ENCODE peak calls at places on chromosomes 7 and 10, in six cellular contexts. L, Y, R, H, F and U are unnamed samples.

GRCh38 chr7:66326501-66327180 is 121.5 kb downstream of the TPST1 start:
- DNase-seq in F (peak), Y (peak), R (no peak), H (peak), L (no peak), U (peak)

GRCh38 chr7:128920913-128921582 is 10.5 kb upstream of the KCP start:
- DNase-seq in L (no peak), R (peak), H (no peak), F (no peak), Y (no peak), U (no peak)

GRCh38 chr10:5737352-5737751 is 52.7 kb downstream of the TASOR2 start:
- DNase-seq in Y (no peak), R (peak), F (no peak), L (no peak), H (no peak), U (no peak)

GRCh38 chr10:93495654-93496321 is 624 bp upstream of the CEP55 start:
- DNase-seq in H (peak), Y (no peak), L (no peak), R (peak), F (no peak), U (peak)

GRCh38 chr10:32957341-32958084 is 517 bp downstream of the ITGB1 start:
- DNase-seq in R (peak), L (peak), H (peak), Y (no peak), F (no peak), U (peak)

GRCh38 chr10:88118769-88119559 is 255.5 kb downstream of the PTEN start:
- DNase-seq in L (no peak), F (no peak), R (no peak), Y (no peak), H (no peak), U (no peak)

GRCh38 chr10:57300718-57301117 is 939.7 kb upstream of the ZWINT start:
- DNase-seq in Y (no peak), H (no peak), L (no peak), F (no peak), R (no peak), U (no peak)

GRCh38 chr10:3068201-3068967 is 1.0 kb downstream of the PFKP start:
- DNase-seq in F (peak), Y (peak), H (peak), L (no peak), R (peak), U (peak)

GRCh38 chr7:140506788-140507464 is 27.6 kb upstream of the MKRN1 start:
- DNase-seq in F (peak), R (peak), H (no peak), L (no peak), Y (peak), U (peak)

GRCh38 chr7:8172372-8173354 is 89.3 kb downstream of the ICA1 start:
- DNase-seq in L (no peak), R (no peak), Y (no peak), H (no peak), F (no peak), U (no peak)

GRCh38 chr10:8628351-8628750 is 573.9 kb downstream of the GATA3 start:
- DNase-seq in H (peak), F (no peak), L (no peak), R (peak), Y (no peak), U (no peak)

GRCh38 chr10:124674768-124675222 is 69.4 kb downstream of the FAM53B start:
- DNase-seq in H (no peak), L (no peak), Y (no peak), R (no peak), F (no peak), U (no peak)

GRCh38 chr7:66682350-66683093 is 53.8 kb downstream of the KCTD7 start:
- DNase-seq in Y (peak), L (no peak), H (peak), F (peak), R (peak), U (peak)

GRCh38 chr7:87475359-87476178 is at the start of gene ABCB4:
- DNase-seq in L (no peak), Y (no peak), H (no peak), F (no peak), R (peak), U (peak)

GRCh38 chr10:73643362-73643761 is 2.1 kb upstream of the MYOZ1 start:
- DNase-seq in R (no peak), L (no peak), F (no peak), Y (no peak), H (no peak), U (no peak)

GRCh38 chr7:24135003-24135817 is 148.8 kb upstream of the NPY start:
- DNase-seq in F (no peak), Y (no peak), R (no peak), L (no peak), H (no peak), U (no peak)

GRCh38 chr10:87760195-87760905 is 57.7 kb downstream of the ATAD1 start:
- DNase-seq in Y (peak), L (no peak), H (no peak), F (no peak), R (no peak), U (no peak)

GRCh38 chr7:149224352-149224751 is 15.1 kb upstream of the ZNF212 start:
- DNase-seq in Y (no peak), L (no peak), R (no peak), H (no peak), F (no peak), U (no peak)

GRCh38 chr10:59709472-59710125 is at the start of gene SLC16A9:
- DNase-seq in R (peak), L (peak), Y (peak), H (peak), F (peak), U (peak)

GRCh38 chr10:124127965-124128810 is 34.8 kb upstream of the CHST15 start:
- DNase-seq in L (no peak), Y (no peak), F (no peak), H (no peak), R (no peak), U (no peak)

GRCh38 chr7:117323585-117323876 is 673 bp upstream of the WNT2 start:
- DNase-seq in F (peak), R (peak), L (peak), Y (no peak), H (no peak), U (no peak)

GRCh38 chr10:133100706-133101463 is 13.2 kb downstream of the ADGRA1 start:
- DNase-seq in H (no peak), Y (no peak), F (no peak), R (peak), L (peak), U (peak)

GRCh38 chr7:149060161-149060560 is 30.4 kb downstream of the ZNF786 start:
- DNase-seq in Y (peak), H (no peak), F (no peak), R (no peak), L (no peak), U (no peak)

GRCh38 chr10:125038637-125039036 is 96.7 kb downstream of the ZRANB1 start:
- DNase-seq in F (no peak), Y (no peak), R (no peak), H (peak), L (no peak), U (no peak)

GRCh38 chr10:3955493-3955892 is 170.5 kb upstream of the KLF6 start:
- DNase-seq in R (peak), Y (peak), F (no peak), L (peak), H (no peak), U (no peak)

GRCh38 chr10:78337646-78338391 is 304.2 kb downstream of the RPS24 start:
- DNase-seq in F (peak), H (no peak), L (no peak), Y (peak), R (no peak), U (peak)

GRCh38 chr7:159142204-159142603 is 2.5 kb downstream of the VIPR2 start:
- DNase-seq in L (no peak), H (no peak), Y (no peak), R (no peak), F (no peak), U (no peak)

GRCh38 chr7:55964261-55964801 is at the start of gene NIPSNAP2:
- DNase-seq in F (no peak), Y (peak), L (peak), R (peak), H (peak), U (peak)

GRCh38 chr10:21976739-21977138 is 26.8 kb downstream of the DNAJC1 start:
- DNase-seq in R (peak), H (no peak), L (peak), F (no peak), Y (peak), U (no peak)

GRCh38 chr10:21978191-21978862 is 25.2 kb downstream of the DNAJC1 start:
- DNase-seq in H (peak), R (peak), Y (peak), F (peak), L (no peak), U (peak)

GRCh38 chr10:21972584-21972983 is 30.9 kb downstream of the DNAJC1 start:
- DNase-seq in F (no peak), Y (no peak), L (no peak), H (no peak), R (no peak), U (no peak)

GRCh38 chr10:21976280-21976679 is 27.2 kb downstream of the DNAJC1 start:
- DNase-seq in L (no peak), Y (no peak), H (no peak), F (no peak), R (no peak), U (no peak)

GRCh38 chr10:21975378-21975990 is 28.0 kb downstream of the DNAJC1 start:
- DNase-seq in L (peak), F (no peak), Y (no peak), R (peak), H (no peak), U (no peak)
- H3K4me3 ChIP-seq in L (no peak), F (no peak), Y (no peak), R (peak), H (no peak), U (no peak)

GRCh38 chr10:127210936-127211335 is 14.5 kb upstream of the INSYN2A start:
- DNase-seq in L (no peak), F (no peak), H (no peak), R (no peak), Y (no peak), U (no peak)

GRCh38 chr10:127215882-127216281 is 19.5 kb upstream of the INSYN2A start:
- DNase-seq in H (no peak), R (peak), L (no peak), Y (no peak), F (no peak), U (no peak)

GRCh38 chr10:127218658-127219057 is 22.3 kb upstream of the INSYN2A start:
- DNase-seq in F (no peak), H (no peak), R (no peak), Y (no peak), L (no peak), U (no peak)

GRCh38 chr10:127216786-127217185 is 20.4 kb upstream of the INSYN2A start:
- DNase-seq in L (no peak), H (peak), Y (peak), R (no peak), F (peak), U (peak)

GRCh38 chr10:127216284-127216683 is 19.9 kb upstream of the INSYN2A start:
- DNase-seq in L (no peak), Y (no peak), R (no peak), F (no peak), H (no peak), U (no peak)
- H3K4me2 ChIP-seq in L (no peak), Y (no peak), R (peak), F (no peak), H (no peak), U (no peak)

DNA sequence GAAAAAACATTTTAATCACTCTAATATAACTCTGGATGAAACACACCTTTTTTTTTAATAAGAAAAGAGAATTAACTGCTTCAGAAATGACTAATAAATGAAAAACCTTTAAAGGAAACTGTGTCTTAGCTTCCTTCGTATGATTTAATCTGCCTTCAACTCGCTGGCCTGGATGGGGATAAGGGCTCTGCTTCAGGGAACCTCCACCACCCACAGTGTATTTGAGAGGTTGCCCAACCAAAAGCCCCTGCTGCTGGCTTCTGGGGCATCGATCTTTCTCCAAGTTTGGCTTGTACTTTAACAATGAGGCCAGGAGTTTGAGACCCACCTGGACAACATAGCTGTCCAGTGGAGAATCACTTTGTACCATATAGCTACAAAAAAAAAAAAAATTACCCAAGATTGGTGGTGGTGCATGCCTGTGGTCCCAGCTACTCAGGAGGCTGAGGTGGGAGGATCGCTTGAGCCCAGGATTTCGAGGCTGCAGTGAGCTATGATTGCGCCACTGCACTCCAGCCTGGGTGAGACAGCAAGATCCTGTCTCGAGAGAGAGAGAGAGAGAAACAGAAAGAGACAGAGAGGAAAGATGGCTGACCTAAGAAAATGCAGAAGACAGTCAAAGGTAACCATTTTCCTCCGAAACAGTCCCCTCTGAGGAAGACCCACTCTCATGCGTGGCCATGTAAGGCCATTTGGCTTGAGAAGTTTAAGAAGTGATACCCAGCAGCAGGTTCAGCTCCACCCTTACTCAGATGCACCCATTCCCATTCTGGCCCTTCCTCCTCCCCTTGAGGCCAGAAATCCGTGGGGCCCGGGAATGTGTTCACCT is 13.6 kb upstream of the LIMK1 start:
- DNase-seq in R (no peak), H (no peak), F (no peak), L (no peak), Y (no peak), U (no peak)
- H2AFZ ChIP-seq in R (no peak), H (no peak), F (no peak), L (no peak), Y (no peak), U (no peak)

GRCh38 chr10:89887406-89887805 is 186.0 kb downstream of the KIF20B start:
- DNase-seq in H (no peak), F (no peak), Y (no peak), R (no peak), L (no peak), U (no peak)
- H3K4me3 ChIP-seq in H (no peak), F (no peak), Y (no peak), R (no peak), L (no peak), U (no peak)